ENCODE peak calls at places on chromosomes 1 and 21, in six cellular contexts. One of them, this sample, is unnamed.

GRCh38 chr1:40004857-40005256 is 35.7 kb upstream of the CAP1 start:
- DNase-seq in PC-3: no peak
- DNase-seq in brain microvascular endothelial cell: no peak
- DNase-seq in pons: no peak
- DNase-seq in ELR: no peak
- DNase-seq in activated effector memory CD4-positive, alpha-beta T cell treated with Interleukin-2 at 50 U/mL for 16 hours: no peak
- DNase-seq in this sample: no peak

GRCh38 chr1:155049651-155050559 is 1.2 kb upstream of the ADAM15 start:
- DNase-seq in brain microvascular endothelial cell: no peak
- DNase-seq in PC-3: peak; percentile 57
- DNase-seq in ELR: peak; percentile 69
- DNase-seq in pons: no peak
- DNase-seq in activated effector memory CD4-positive, alpha-beta T cell treated with Interleukin-2 at 50 U/mL for 16 hours: no peak
- DNase-seq in this sample: no peak

GRCh38 chr1:42340093-42340492 is 5.1 kb upstream of the FOXJ3 start:
- DNase-seq in brain microvascular endothelial cell: no peak
- DNase-seq in ELR: peak; percentile 47
- DNase-seq in activated effector memory CD4-positive, alpha-beta T cell treated with Interleukin-2 at 50 U/mL for 16 hours: no peak
- DNase-seq in pons: no peak
- DNase-seq in PC-3: peak; percentile 93
- DNase-seq in this sample: peak; percentile 46

GRCh38 chr1:9842781-9843575 is 19.2 kb upstream of the CLSTN1 start:
- DNase-seq in pons: no peak
- DNase-seq in PC-3: peak; percentile 74
- DNase-seq in brain microvascular endothelial cell: no peak
- DNase-seq in ELR: no peak
- DNase-seq in activated effector memory CD4-positive, alpha-beta T cell treated with Interleukin-2 at 50 U/mL for 16 hours: no peak
- DNase-seq in this sample: no peak

GRCh38 chr1:27058976-27059688 is 46.5 kb upstream of the TENT5B start:
- DNase-seq in PC-3: no peak
- DNase-seq in pons: no peak
- DNase-seq in ELR: no peak
- DNase-seq in activated effector memory CD4-positive, alpha-beta T cell treated with Interleukin-2 at 50 U/mL for 16 hours: no peak
- DNase-seq in brain microvascular endothelial cell: no peak
- DNase-seq in this sample: no peak

GRCh38 chr1:59521456-59521855 is 224.6 kb downstream of the FGGY start:
- DNase-seq in pons: no peak
- DNase-seq in PC-3: no peak
- DNase-seq in activated effector memory CD4-positive, alpha-beta T cell treated with Interleukin-2 at 50 U/mL for 16 hours: no peak
- DNase-seq in ELR: no peak
- DNase-seq in brain microvascular endothelial cell: peak; percentile 56
- DNase-seq in this sample: peak; percentile 70

GRCh38 chr1:41843378-41843777 is 75.3 kb downstream of the HIVEP3 start:
- DNase-seq in pons: no peak
- DNase-seq in activated effector memory CD4-positive, alpha-beta T cell treated with Interleukin-2 at 50 U/mL for 16 hours: no peak
- DNase-seq in ELR: peak; percentile 72
- DNase-seq in brain microvascular endothelial cell: peak; percentile 51
- DNase-seq in PC-3: peak; percentile 68
- DNase-seq in this sample: peak; percentile 46

GRCh38 chr1:184272178-184272866 is 114.5 kb upstream of the C1orf21 start:
- DNase-seq in activated effector memory CD4-positive, alpha-beta T cell treated with Interleukin-2 at 50 U/mL for 16 hours: no peak
- DNase-seq in brain microvascular endothelial cell: peak; percentile 52
- DNase-seq in pons: no peak
- DNase-seq in ELR: peak; percentile 48
- DNase-seq in PC-3: no peak
- DNase-seq in this sample: peak; percentile 55

GRCh38 chr21:41250519-41250918 is 66.1 kb upstream of the FAM3B start:
- DNase-seq in ELR: no peak
- DNase-seq in pons: no peak
- DNase-seq in PC-3: peak; percentile 59
- DNase-seq in activated effector memory CD4-positive, alpha-beta T cell treated with Interleukin-2 at 50 U/mL for 16 hours: no peak
- DNase-seq in brain microvascular endothelial cell: no peak
- DNase-seq in this sample: no peak

GRCh38 chr1:13730751-13731482 is 30.9 kb downstream of the PRDM2 start:
- DNase-seq in PC-3: no peak
- DNase-seq in ELR: no peak
- DNase-seq in pons: peak; percentile 25
- DNase-seq in brain microvascular endothelial cell: no peak
- DNase-seq in activated effector memory CD4-positive, alpha-beta T cell treated with Interleukin-2 at 50 U/mL for 16 hours: peak; percentile 75
- DNase-seq in this sample: peak; percentile 65

GRCh38 chr1:12096615-12097014 is 33.5 kb downstream of the TNFRSF8 start:
- DNase-seq in pons: no peak
- DNase-seq in brain microvascular endothelial cell: no peak
- DNase-seq in ELR: no peak
- DNase-seq in PC-3: no peak
- DNase-seq in activated effector memory CD4-positive, alpha-beta T cell treated with Interleukin-2 at 50 U/mL for 16 hours: no peak
- DNase-seq in this sample: no peak

GRCh38 chr1:110155878-110156522 is 5.7 kb downstream of the SLC6A17 start:
- DNase-seq in activated effector memory CD4-positive, alpha-beta T cell treated with Interleukin-2 at 50 U/mL for 16 hours: peak; percentile 6
- DNase-seq in brain microvascular endothelial cell: peak; percentile 64
- DNase-seq in pons: no peak
- DNase-seq in PC-3: peak; percentile 62
- DNase-seq in ELR: peak; percentile 47
- DNase-seq in this sample: peak; percentile 62

GRCh38 chr1:164695956-164696665 is 137.1 kb downstream of the PBX1 start:
- DNase-seq in PC-3: peak; percentile 78
- DNase-seq in pons: no peak
- DNase-seq in activated effector memory CD4-positive, alpha-beta T cell treated with Interleukin-2 at 50 U/mL for 16 hours: no peak
- DNase-seq in ELR: peak; percentile 68
- DNase-seq in brain microvascular endothelial cell: no peak
- DNase-seq in this sample: no peak

GRCh38 chr1:17933991-17934390 is 173.6 kb upstream of the IGSF21 start:
- DNase-seq in brain microvascular endothelial cell: no peak
- DNase-seq in activated effector memory CD4-positive, alpha-beta T cell treated with Interleukin-2 at 50 U/mL for 16 hours: no peak
- DNase-seq in ELR: no peak
- DNase-seq in PC-3: no peak
- DNase-seq in pons: no peak
- DNase-seq in this sample: no peak

GRCh38 chr1:37362990-37363389 is 111.4 kb upstream of the ZC3H12A start:
- DNase-seq in ELR: no peak
- DNase-seq in pons: no peak
- DNase-seq in brain microvascular endothelial cell: no peak
- DNase-seq in activated effector memory CD4-positive, alpha-beta T cell treated with Interleukin-2 at 50 U/mL for 16 hours: no peak
- DNase-seq in PC-3: no peak
- DNase-seq in this sample: no peak

GRCh38 chr1:216314369-216315095 is 108.7 kb downstream of the USH2A start:
- DNase-seq in brain microvascular endothelial cell: peak; percentile 14
- DNase-seq in PC-3: peak; percentile 89
- DNase-seq in activated effector memory CD4-positive, alpha-beta T cell treated with Interleukin-2 at 50 U/mL for 16 hours: no peak
- DNase-seq in pons: no peak
- DNase-seq in ELR: peak; percentile 74
- DNase-seq in this sample: peak; percentile 23

GRCh38 chr1:41305576-41306365 is 55.5 kb upstream of the FOXO6 start:
- DNase-seq in PC-3: no peak
- DNase-seq in pons: no peak
- DNase-seq in ELR: no peak
- DNase-seq in brain microvascular endothelial cell: no peak
- DNase-seq in activated effector memory CD4-positive, alpha-beta T cell treated with Interleukin-2 at 50 U/mL for 16 hours: no peak
- DNase-seq in this sample: no peak

GRCh38 chr1:115295904-115296696 is 41.9 kb downstream of the NGF start:
- DNase-seq in activated effector memory CD4-positive, alpha-beta T cell treated with Interleukin-2 at 50 U/mL for 16 hours: no peak
- DNase-seq in PC-3: no peak
- DNase-seq in ELR: no peak
- DNase-seq in brain microvascular endothelial cell: no peak
- DNase-seq in pons: no peak
- DNase-seq in this sample: no peak

GRCh38 chr1:30400436-30400975 is 322.9 kb downstream of the MATN1 start:
- DNase-seq in PC-3: no peak
- DNase-seq in ELR: no peak
- DNase-seq in activated effector memory CD4-positive, alpha-beta T cell treated with Interleukin-2 at 50 U/mL for 16 hours: no peak
- DNase-seq in brain microvascular endothelial cell: no peak
- DNase-seq in pons: no peak
- DNase-seq in this sample: no peak

GRCh38 chr1:234611153-234611798 is 1.3 kb upstream of the IRF2BP2 start:
- DNase-seq in pons: peak; percentile 90
- DNase-seq in PC-3: peak; percentile 76
- DNase-seq in activated effector memory CD4-positive, alpha-beta T cell treated with Interleukin-2 at 50 U/mL for 16 hours: no peak
- DNase-seq in brain microvascular endothelial cell: peak; percentile 80
- DNase-seq in ELR: peak; percentile 85
- DNase-seq in this sample: peak; percentile 99

GRCh38 chr1:21139601-21140000 is 37.1 kb downstream of the EIF4G3 start:
- DNase-seq in pons: peak; percentile 51
- DNase-seq in ELR: no peak
- DNase-seq in brain microvascular endothelial cell: peak; percentile 12
- DNase-seq in PC-3: no peak
- DNase-seq in activated effector memory CD4-positive, alpha-beta T cell treated with Interleukin-2 at 50 U/mL for 16 hours: no peak
- DNase-seq in this sample: no peak

GRCh38 chr1:160097911-160098851 is at the start of gene IGSF8:
- DNase-seq in activated effector memory CD4-positive, alpha-beta T cell treated with Interleukin-2 at 50 U/mL for 16 hours: peak; percentile 91
- DNase-seq in PC-3: peak; percentile 76
- DNase-seq in ELR: peak; percentile 82
- DNase-seq in brain microvascular endothelial cell: peak; percentile 59
- DNase-seq in pons: peak; percentile 77
- DNase-seq in this sample: peak; percentile 78

GRCh38 chr1:218930879-218931278 is 242.8 kb upstream of the LYPLAL1 start:
- DNase-seq in activated effector memory CD4-positive, alpha-beta T cell treated with Interleukin-2 at 50 U/mL for 16 hours: no peak
- DNase-seq in pons: no peak
- DNase-seq in ELR: peak; percentile 7
- DNase-seq in PC-3: peak; percentile 52
- DNase-seq in brain microvascular endothelial cell: peak; percentile 79
- DNase-seq in this sample: no peak

GRCh38 chr1:154344977-154345837 is 19.9 kb downstream of the ATP8B2 start:
- DNase-seq in PC-3: peak; percentile 67
- DNase-seq in pons: peak; percentile 11
- DNase-seq in ELR: peak; percentile 50
- DNase-seq in activated effector memory CD4-positive, alpha-beta T cell treated with Interleukin-2 at 50 U/mL for 16 hours: peak; percentile 72
- DNase-seq in brain microvascular endothelial cell: peak; percentile 18
- DNase-seq in this sample: no peak

GRCh38 chr1:40318970-40319621 is 2.0 kb upstream of the COL9A2 start:
- DNase-seq in activated effector memory CD4-positive, alpha-beta T cell treated with Interleukin-2 at 50 U/mL for 16 hours: no peak
- DNase-seq in PC-3: no peak
- DNase-seq in pons: no peak
- DNase-seq in brain microvascular endothelial cell: no peak
- DNase-seq in ELR: no peak
- DNase-seq in this sample: no peak

GRCh38 chr21:42992943-42993712 is 18.8 kb downstream of the PKNOX1 start:
- DNase-seq in brain microvascular endothelial cell: no peak
- DNase-seq in pons: no peak
- DNase-seq in activated effector memory CD4-positive, alpha-beta T cell treated with Interleukin-2 at 50 U/mL for 16 hours: no peak
- DNase-seq in PC-3: no peak
- DNase-seq in ELR: peak; percentile 38
- DNase-seq in this sample: no peak

GRCh38 chr1:248618878-248619277 is 16.0 kb downstream of the OR2T11 start:
- DNase-seq in pons: peak; percentile 59
- DNase-seq in activated effector memory CD4-positive, alpha-beta T cell treated with Interleukin-2 at 50 U/mL for 16 hours: peak; percentile 22
- DNase-seq in PC-3: peak; percentile 81
- DNase-seq in brain microvascular endothelial cell: peak; percentile 12
- DNase-seq in ELR: peak; percentile 65
- DNase-seq in this sample: peak; percentile 1

GRCh38 chr1:182962554-182963115 is 9.7 kb upstream of the SHCBP1L start:
- DNase-seq in pons: peak; percentile 71
- DNase-seq in PC-3: peak; percentile 80
- DNase-seq in brain microvascular endothelial cell: peak; percentile 83
- DNase-seq in activated effector memory CD4-positive, alpha-beta T cell treated with Interleukin-2 at 50 U/mL for 16 hours: no peak
- DNase-seq in ELR: peak; percentile 95
- DNase-seq in this sample: peak; percentile 83

GRCh38 chr1:115969509-115969908 is 6.8 kb upstream of the SLC22A15 start:
- DNase-seq in ELR: peak; percentile 5
- DNase-seq in brain microvascular endothelial cell: no peak
- DNase-seq in PC-3: no peak
- DNase-seq in activated effector memory CD4-positive, alpha-beta T cell treated with Interleukin-2 at 50 U/mL for 16 hours: no peak
- DNase-seq in pons: no peak
- DNase-seq in this sample: no peak

GRCh38 chr1:199057284-199057683 is 418.4 kb downstream of the PTPRC start:
- DNase-seq in activated effector memory CD4-positive, alpha-beta T cell treated with Interleukin-2 at 50 U/mL for 16 hours: no peak
- DNase-seq in brain microvascular endothelial cell: no peak
- DNase-seq in ELR: no peak
- DNase-seq in pons: peak; percentile 30
- DNase-seq in PC-3: no peak
- DNase-seq in this sample: no peak

GRCh38 chr1:3022976-3023375 is 1.7 kb downstream of the ACTRT2 start:
- DNase-seq in pons: no peak
- DNase-seq in activated effector memory CD4-positive, alpha-beta T cell treated with Interleukin-2 at 50 U/mL for 16 hours: no peak
- DNase-seq in ELR: no peak
- DNase-seq in PC-3: no peak
- DNase-seq in brain microvascular endothelial cell: no peak
- DNase-seq in this sample: no peak

This sample was measured in kidney glomerular epithelial cell.